ENCODE peak calls at places on chromosomes 7 and 10, in eight cellular contexts. X is left ventricle myocardium inferior; K is ovary; L is WERI-Rb-1; I is psoas muscle; H is CD8-positive, alpha-beta T cell; S is pancreas; M is hepatocyte. W is an unnamed sample.

GRCh38 chr10:131817866-131818509 is 82.8 kb upstream of the PPP2R2D start:
- DNase-seq in X (no peak), K (no peak), L (no peak), I (peak; percentile 34), H (no peak), S (no peak), M (no peak), W (no peak)

GRCh38 chr7:14837216-14837615 is 65.3 kb downstream of the DGKB start:
- DNase-seq in X (no peak), K (no peak), L (no peak), I (no peak), H (no peak), S (no peak), M (no peak), W (no peak)

GRCh38 chr10:71647526-71648354 is 71.8 kb downstream of the C10orf105 start:
- DNase-seq in X (no peak), K (no peak), L (no peak), I (no peak), H (no peak), S (no peak), M (no peak), W (no peak)

GRCh38 chr10:74432841-74433594 is 282.0 kb downstream of the ADK start:
- DNase-seq in X (no peak), K (no peak), L (no peak), I (no peak), H (no peak), S (no peak), M (peak; percentile 18), W (no peak)

GRCh38 chr7:151008511-151009323 is 15.6 kb downstream of the ATG9B start:
- DNase-seq in X (peak; percentile 74), K (peak; percentile 76), L (peak; percentile 49), I (peak; percentile 85), H (peak; percentile 83), S (peak; percentile 82), M (peak; percentile 64), W (no peak)

GRCh38 chr7:157459966-157460365 is 123.2 kb downstream of the DNAJB6 start:
- DNase-seq in X (no peak), K (no peak), L (no peak), I (no peak), H (peak; percentile 2), S (no peak), M (no peak), W (no peak)

GRCh38 chr10:7374795-7375194 is 36.0 kb downstream of the SFMBT2 start:
- DNase-seq in X (no peak), K (no peak), L (no peak), I (no peak), H (no peak), S (no peak), M (peak; percentile 15), W (no peak)

GRCh38 chr10:101066146-101066889 is 4.5 kb downstream of the KAZALD1 start:
- DNase-seq in X (peak; percentile 83), K (peak; percentile 13), L (peak; percentile 92), I (peak; percentile 84), H (peak; percentile 58), S (peak; percentile 75), M (peak; percentile 92), W (peak; percentile 89)

GRCh38 chr10:49738616-49739360 is 23.3 kb downstream of the OGDHL start:
- DNase-seq in X (no peak), K (no peak), L (no peak), I (no peak), H (no peak), S (no peak), M (no peak), W (peak; percentile 6)

GRCh38 chr10:80599424-80599847 is 61.7 kb downstream of the SH2D4B start:
- DNase-seq in X (peak; percentile 36), K (no peak), L (peak; percentile 75), I (no peak), H (peak; percentile 20), S (no peak), M (peak; percentile 74), W (peak; percentile 38)

GRCh38 chr7:115941703-115942268 is 88.8 kb downstream of the TFEC start:
- DNase-seq in X (no peak), K (no peak), L (no peak), I (no peak), H (no peak), S (no peak), M (no peak), W (no peak)

GRCh38 chr10:12448729-12449391 is 99.5 kb downstream of the CAMK1D start:
- DNase-seq in X (no peak), K (peak; percentile 34), L (no peak), I (no peak), H (peak; percentile 71), S (no peak), M (no peak), W (no peak)

GRCh38 chr10:24277771-24278518 is 69.0 kb downstream of the KIAA1217 start:
- DNase-seq in X (peak; percentile 22), K (no peak), L (no peak), I (peak; percentile 71), H (no peak), S (no peak), M (peak; percentile 41), W (no peak)

GRCh38 chr7:37206192-37206591 is 242.5 kb downstream of the ELMO1 start:
- DNase-seq in X (no peak), K (no peak), L (no peak), I (no peak), H (no peak), S (no peak), M (no peak), W (no peak)

GRCh38 chr10:130138479-130138866 is 2.3 kb downstream of the GLRX3 start:
- DNase-seq in X (no peak), K (no peak), L (no peak), I (no peak), H (no peak), S (no peak), M (peak; percentile 85), W (no peak)

GRCh38 chr10:14016011-14016536 is 314.6 kb downstream of the FRMD4A start:
- DNase-seq in X (peak; percentile 64), K (no peak), L (no peak), I (peak; percentile 70), H (no peak), S (no peak), M (no peak), W (no peak)

GRCh38 chr7:68787586-68787985 is 810.7 kb upstream of the AUTS2 start:
- DNase-seq in X (no peak), K (no peak), L (no peak), I (no peak), H (no peak), S (no peak), M (no peak), W (no peak)

GRCh38 chr7:31043035-31043434 is 9.1 kb upstream of the ADCYAP1R1 start:
- DNase-seq in X (no peak), K (no peak), L (peak; percentile 33), I (no peak), H (no peak), S (no peak), M (no peak), W (no peak)

GRCh38 chr7:100022621-100023020 is 7.2 kb downstream of the ZKSCAN1 start:
- DNase-seq in X (no peak), K (no peak), L (no peak), I (no peak), H (no peak), S (peak; percentile 72), M (peak; percentile 52), W (no peak)

GRCh38 chr7:44819292-44819691 is 22.8 kb downstream of the PPIA start:
- DNase-seq in X (no peak), K (no peak), L (no peak), I (no peak), H (no peak), S (no peak), M (no peak), W (no peak)

GRCh38 chr10:97422921-97423420 is 3.0 kb upstream of the PGAM1 start:
- DNase-seq in X (no peak), K (peak; percentile 76), L (no peak), I (no peak), H (no peak), S (no peak), M (no peak), W (no peak)

GRCh38 chr7:98168181-98168903 is 42.9 kb upstream of the BHLHA15 start:
- DNase-seq in X (no peak), K (peak; percentile 49), L (peak; percentile 65), I (peak; percentile 62), H (peak; percentile 66), S (peak; percentile 64), M (peak; percentile 88), W (no peak)

GRCh38 chr10:90652519-90652918 is 205.3 kb downstream of the HTR7 start:
- DNase-seq in X (no peak), K (no peak), L (peak; percentile 34), I (no peak), H (no peak), S (no peak), M (peak; percentile 44), W (no peak)

DNA sequence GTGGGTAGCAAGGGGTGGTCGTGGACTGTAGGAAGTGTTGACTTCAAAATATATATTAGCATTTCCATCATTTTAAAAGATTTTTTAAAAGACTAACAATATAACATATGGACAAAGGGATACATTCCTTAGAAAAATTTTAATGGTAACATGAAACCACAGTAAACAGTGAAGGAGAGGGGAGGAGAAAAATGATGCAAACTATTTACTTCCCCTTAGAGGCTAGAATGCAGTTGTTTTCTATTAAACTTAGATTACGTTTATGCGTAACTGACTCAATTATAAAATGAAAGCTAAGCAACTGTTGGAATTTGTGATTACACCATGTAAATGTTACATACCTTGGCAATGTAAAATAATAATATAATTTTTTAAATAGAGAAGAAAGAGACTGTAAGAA is 41.3 kb downstream of the CALD1 start:
- DNase-seq in X (no peak), K (no peak), L (no peak), I (no peak), H (no peak), S (no peak), M (no peak), W (no peak)
- TF ChIP-seq CTCF in X (no peak), K (no peak), L (no peak), I (no peak), H (no peak), S (no peak), M (no peak), W (no peak)

DNA sequence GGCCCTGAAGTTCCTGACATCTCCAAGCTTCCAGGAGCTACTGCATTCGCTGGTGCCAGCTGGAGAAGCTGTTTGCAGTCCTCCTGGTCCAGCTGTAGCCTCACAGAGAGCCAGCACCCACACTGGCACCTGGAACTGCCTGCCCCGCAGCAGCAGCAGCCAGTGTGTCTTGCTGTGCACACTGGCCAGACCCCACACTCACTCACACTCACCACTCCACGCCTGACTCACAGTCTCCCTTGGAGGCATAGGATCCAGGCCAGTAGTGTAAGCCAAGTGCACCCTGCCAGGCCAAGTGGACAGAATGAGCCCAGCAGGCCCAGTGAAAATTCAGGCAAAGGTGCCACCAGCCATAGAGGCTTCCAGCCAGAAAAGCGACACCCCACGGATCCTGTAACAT is 566.3 kb downstream of the GRM8 start:
- DNase-seq in X (no peak), K (no peak), L (no peak), I (no peak), H (no peak), S (no peak), M (no peak), W (no peak)
- TF ChIP-seq CTCF in X (no peak), K (no peak), L (no peak), I (no peak), H (no peak), S (no peak), M (no peak), W (no peak)

GRCh38 chr10:78754269-78755074 is 314.3 kb upstream of the ZMIZ1 start:
- DNase-seq in X (no peak), K (no peak), L (no peak), I (no peak), H (no peak), S (no peak), M (peak; percentile 78), W (no peak)
- TF ChIP-seq CTCF in X (no peak), K (no peak), L (no peak), I (no peak), H (no peak), S (no peak), M (no peak), W (no peak)

GRCh38 chr10:128530301-128530700 is 404.1 kb upstream of the MKI67 start:
- DNase-seq in X (no peak), K (no peak), L (no peak), I (no peak), H (no peak), S (no peak), M (peak; percentile 26), W (no peak)
- TF ChIP-seq CTCF in X (peak; percentile 74), K (no peak), L (peak; percentile 38), I (peak; percentile 49), H (no peak), S (no peak), M (peak; percentile 77), W (peak; percentile 44)